ENCODE peak calls at places on chromosomes 13 and 19, in eight cellular contexts. I, T, M, W, H, B, D and Y are unnamed samples.

GRCh38 chr19:47663435-47663910 is 49.7 kb upstream of the EHD2 start:
- DNase-seq in I (no peak), T (peak; percentile 98), M (no peak), W (no peak), H (no peak), B (peak; percentile 89), D (peak; percentile 92), Y (no peak)

GRCh38 chr13:21738636-21739035 is 67.8 kb downstream of the FGF9 start:
- DNase-seq in I (no peak), T (no peak), M (no peak), W (no peak), H (no peak), B (no peak), D (peak; percentile 30), Y (no peak)

GRCh38 chr13:74132152-74132767 is 1.9 kb downstream of the KLF12 start:
- DNase-seq in I (no peak), T (peak; percentile 52), M (no peak), W (no peak), H (no peak), B (no peak), D (peak; percentile 40), Y (no peak)

GRCh38 chr19:35213678-35214632 is 14.6 kb downstream of the FAM187B start:
- DNase-seq in I (peak; percentile 89), T (peak; percentile 20), M (peak; percentile 36), W (no peak), H (no peak), B (peak; percentile 92), D (peak; percentile 87), Y (no peak)

GRCh38 chr19:33394006-33394722 is 20.7 kb downstream of the CEBPG start:
- DNase-seq in I (peak; percentile 47), T (peak; percentile 74), M (peak; percentile 48), W (no peak), H (no peak), B (peak; percentile 47), D (peak; percentile 46), Y (peak; percentile 78)

GRCh38 chr19:53388904-53389303 is 6.0 kb upstream of the ZNF765 start:
- DNase-seq in I (no peak), T (no peak), M (no peak), W (no peak), H (no peak), B (no peak), D (peak; percentile 39), Y (no peak)

GRCh38 chr19:41528106-41528505 is 47.9 kb upstream of the CEACAM21 start:
- DNase-seq in I (no peak), T (no peak), M (no peak), W (no peak), H (no peak), B (peak; percentile 51), D (no peak), Y (no peak)

GRCh38 chr13:23687614-23688013 is 117.4 kb downstream of the TNFRSF19 start:
- DNase-seq in I (no peak), T (no peak), M (no peak), W (no peak), H (no peak), B (no peak), D (no peak), Y (no peak)

GRCh38 chr13:64505511-64505910 is 2724.6 kb downstream of the PCDH9 start:
- DNase-seq in I (no peak), T (peak; percentile 76), M (no peak), W (no peak), H (no peak), B (peak; percentile 83), D (peak; percentile 12), Y (no peak)

GRCh38 chr13:53189162-53189561 is 160.5 kb downstream of the OLFM4 start:
- DNase-seq in I (no peak), T (no peak), M (no peak), W (no peak), H (no peak), B (no peak), D (no peak), Y (no peak)

GRCh38 chr19:3154957-3155736 is 19.3 kb downstream of the GNA15 start:
- DNase-seq in I (peak; percentile 90), T (peak; percentile 99), M (peak; percentile 46), W (no peak), H (peak; percentile 28), B (peak; percentile 100), D (peak; percentile 99), Y (peak; percentile 97)

GRCh38 chr13:49560270-49561063 is 24.9 kb downstream of the RCBTB1 start:
- DNase-seq in I (peak; percentile 31), T (peak; percentile 20), M (no peak), W (no peak), H (no peak), B (peak; percentile 28), D (no peak), Y (no peak)

GRCh38 chr19:41939861-41940442 is 11.7 kb upstream of the ERFL start:
- DNase-seq in I (peak; percentile 34), T (no peak), M (no peak), W (no peak), H (no peak), B (no peak), D (no peak), Y (no peak)

GRCh38 chr13:84192125-84192524 is 309.9 kb upstream of the SLITRK1 start:
- DNase-seq in I (no peak), T (peak; percentile 99), M (no peak), W (no peak), H (no peak), B (peak; percentile 95), D (peak; percentile 86), Y (no peak)

GRCh38 chr13:74771964-74772363 is 637.8 kb upstream of the KLF12 start:
- DNase-seq in I (no peak), T (peak; percentile 87), M (no peak), W (no peak), H (no peak), B (peak; percentile 85), D (peak; percentile 92), Y (no peak)

GRCh38 chr19:31674503-31675186 is 325.4 kb upstream of the TSHZ3 start:
- DNase-seq in I (no peak), T (peak; percentile 89), M (no peak), W (no peak), H (no peak), B (peak; percentile 64), D (peak; percentile 87), Y (no peak)

GRCh38 chr13:28001837-28002473 is 13.5 kb upstream of the URAD start:
- DNase-seq in I (no peak), T (no peak), M (no peak), W (no peak), H (no peak), B (no peak), D (no peak), Y (no peak)

GRCh38 chr13:49219647-49220034 is 497 bp upstream of the MLNR start:
- DNase-seq in I (no peak), T (no peak), M (no peak), W (no peak), H (no peak), B (peak; percentile 29), D (peak; percentile 9), Y (no peak)

GRCh38 chr19:54133312-54133956 is 4.1 kb upstream of the CNOT3 start:
- DNase-seq in I (no peak), T (peak; percentile 53), M (no peak), W (no peak), H (no peak), B (peak; percentile 38), D (no peak), Y (peak; percentile 21)

GRCh38 chr13:35014606-35015005 is 72.5 kb downstream of the NBEA start:
- DNase-seq in I (no peak), T (no peak), M (no peak), W (no peak), H (no peak), B (no peak), D (no peak), Y (no peak)

GRCh38 chr19:2064788-2065524 is 13.9 kb upstream of the MKNK2 start:
- DNase-seq in I (peak; percentile 35), T (no peak), M (no peak), W (peak; percentile 25), H (no peak), B (no peak), D (no peak), Y (no peak)

GRCh38 chr13:77136902-77137420 is 110.0 kb upstream of the FBXL3 start:
- DNase-seq in I (no peak), T (peak; percentile 96), M (no peak), W (no peak), H (no peak), B (no peak), D (peak; percentile 45), Y (no peak)

GRCh38 chr19:45848922-45849321 is 14.0 kb downstream of the SYMPK start:
- DNase-seq in I (no peak), T (no peak), M (no peak), W (no peak), H (no peak), B (no peak), D (no peak), Y (no peak)

GRCh38 chr19:29560313-29561075 is 34.7 kb downstream of the VSTM2B start:
- DNase-seq in I (no peak), T (no peak), M (no peak), W (no peak), H (no peak), B (no peak), D (no peak), Y (no peak)

GRCh38 chr19:970695-971094 is 13.4 kb upstream of the WDR18 start:
- DNase-seq in I (no peak), T (no peak), M (no peak), W (no peak), H (no peak), B (no peak), D (peak; percentile 13), Y (no peak)

GRCh38 chr19:44788971-44789370 is 11.3 kb downstream of the CBLC start:
- DNase-seq in I (no peak), T (no peak), M (no peak), W (no peak), H (no peak), B (no peak), D (no peak), Y (no peak)